ENCODE peak calls at places on chromosomes 16 and 17, in five cellular contexts. M, G, V, T and W are unnamed samples.

GRCh38 chr17:82353484-82353883 is 5.6 kb upstream of the TEX19 start:
- DNase-seq in M (no peak), G (no peak), V (no peak), T (no peak), W (no peak)

GRCh38 chr16:4381072-4381934 is 9.7 kb downstream of the VASN start:
- DNase-seq in M (no peak), G (no peak), V (no peak), T (no peak), W (no peak)

GRCh38 chr17:45043813-45044540 is 7.5 kb downstream of the DCAKD start:
- DNase-seq in M (no peak), G (no peak), V (no peak), T (no peak), W (no peak)

GRCh38 chr17:1365445-1366039 is 34.5 kb downstream of the YWHAE start:
- DNase-seq in M (peak), G (peak), V (peak), T (peak), W (peak)

GRCh38 chr17:73823684-73824083 is 179.4 kb upstream of the SDK2 start:
- DNase-seq in M (peak), G (no peak), V (no peak), T (no peak), W (no peak)

GRCh38 chr17:80811181-80812105 is 180.2 kb upstream of the CHMP6 start:
- DNase-seq in M (no peak), G (no peak), V (no peak), T (no peak), W (no peak)

GRCh38 chr17:412211-413015 is 59.8 kb upstream of the RPH3AL start:
- DNase-seq in M (peak), G (peak), V (peak), T (peak), W (peak)

GRCh38 chr16:10741844-10742243 is 1.8 kb upstream of the NUBP1 start:
- DNase-seq in M (peak), G (peak), V (peak), T (no peak), W (no peak)

GRCh38 chr17:3683054-3683511 is 12.9 kb downstream of the P2RX5 start:
- DNase-seq in M (no peak), G (no peak), V (no peak), T (peak), W (no peak)

GRCh38 chr17:2996938-2997670 is 66.3 kb downstream of the OR1D5 start:
- DNase-seq in M (no peak), G (no peak), V (no peak), T (no peak), W (no peak)

GRCh38 chr17:39194089-39194984 is 3.1 kb downstream of the CACNB1 start:
- DNase-seq in M (peak), G (peak), V (peak), T (no peak), W (peak)

GRCh38 chr17:67359960-67360817 is 6.2 kb downstream of the PSMD12 start:
- DNase-seq in M (peak), G (peak), V (peak), T (no peak), W (no peak)

GRCh38 chr17:2122641-2123302 is 67.9 kb downstream of the HIC1 start:
- DNase-seq in M (peak), G (peak), V (peak), T (peak), W (peak)

GRCh38 chr17:63954402-63955063 is 18.2 kb downstream of the SCN4A start:
- DNase-seq in M (no peak), G (no peak), V (no peak), T (peak), W (no peak)

GRCh38 chr16:17448640-17449638 is 21.8 kb downstream of the XYLT1 start:
- DNase-seq in M (no peak), G (no peak), V (no peak), T (peak), W (no peak)

GRCh38 chr17:31926100-31926729 is 10.6 kb upstream of the SUZ12 start:
- DNase-seq in M (no peak), G (no peak), V (no peak), T (no peak), W (no peak)

GRCh38 chr17:38914741-38915638 is 10.4 kb upstream of the LASP1NB start:
- DNase-seq in M (no peak), G (no peak), V (no peak), T (no peak), W (peak)

GRCh38 chr17:78538033-78538776 is 39.0 kb downstream of the DNAH17 start:
- DNase-seq in M (no peak), G (no peak), V (no peak), T (peak), W (no peak)

GRCh38 chr16:64153718-64154117 is 968.1 kb downstream of the CDH11 start:
- DNase-seq in M (no peak), G (peak), V (no peak), T (no peak), W (no peak)

GRCh38 chr16:85623250-85623649 is 10.1 kb downstream of the GSE1 start:
- DNase-seq in M (no peak), G (no peak), V (no peak), T (no peak), W (no peak)
- TF ChIP-seq CTCF in M (no peak), G (no peak), V (no peak), T (no peak), W (no peak)

DNA sequence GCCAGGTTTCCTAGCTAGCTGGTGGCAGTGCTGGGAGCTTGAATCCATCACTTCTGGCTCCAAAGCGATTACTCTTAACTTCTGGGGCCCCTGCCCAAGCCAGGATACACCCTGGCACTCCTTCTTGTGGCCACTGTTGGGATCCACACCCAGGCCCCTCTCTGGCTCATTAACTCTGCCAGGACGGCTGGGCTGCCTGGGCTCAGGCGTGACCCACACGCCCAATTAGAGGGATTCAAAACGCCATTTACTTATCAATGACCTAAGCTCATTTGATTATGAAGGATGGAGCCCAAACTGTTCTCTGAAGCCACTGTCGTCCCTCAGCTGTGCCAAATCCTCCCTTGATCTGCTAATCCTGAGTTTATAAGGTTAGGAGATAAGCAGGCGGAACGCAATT is 79.7 kb upstream of the BRD7 start:
- DNase-seq in M (no peak), G (no peak), V (no peak), T (no peak), W (no peak)
- TF ChIP-seq CTCF in M (no peak), G (no peak), V (no peak), T (no peak), W (no peak)

GRCh38 chr17:57906910-57907309 is 48.3 kb downstream of the CUEDC1 start:
- DNase-seq in M (no peak), G (no peak), V (no peak), T (no peak), W (no peak)
- TF ChIP-seq CTCF in M (no peak), G (peak), V (no peak), T (no peak), W (no peak)

GRCh38 chr17:30236807-30237206 is 1.3 kb upstream of the SLC6A4 start:
- DNase-seq in M (peak), G (no peak), V (peak), T (peak), W (peak)
- TF ChIP-seq CTCF in M (peak), G (peak), V (peak), T (peak), W (peak)

GRCh38 chr16:89134269-89134668 is 37.3 kb upstream of the CDH15 start:
- DNase-seq in M (no peak), G (no peak), V (no peak), T (no peak), W (no peak)

GRCh38 chr16:89131783-89132182 is 38.1 kb downstream of the ACSF3 start:
- DNase-seq in M (no peak), G (no peak), V (no peak), T (no peak), W (no peak)

GRCh38 chr16:89130448-89130847 is 36.8 kb downstream of the ACSF3 start:
- DNase-seq in M (no peak), G (no peak), V (no peak), T (no peak), W (no peak)

GRCh38 chr16:89133457-89134127 is 38.0 kb upstream of the CDH15 start:
- DNase-seq in M (no peak), G (no peak), V (no peak), T (no peak), W (no peak)

DNA sequence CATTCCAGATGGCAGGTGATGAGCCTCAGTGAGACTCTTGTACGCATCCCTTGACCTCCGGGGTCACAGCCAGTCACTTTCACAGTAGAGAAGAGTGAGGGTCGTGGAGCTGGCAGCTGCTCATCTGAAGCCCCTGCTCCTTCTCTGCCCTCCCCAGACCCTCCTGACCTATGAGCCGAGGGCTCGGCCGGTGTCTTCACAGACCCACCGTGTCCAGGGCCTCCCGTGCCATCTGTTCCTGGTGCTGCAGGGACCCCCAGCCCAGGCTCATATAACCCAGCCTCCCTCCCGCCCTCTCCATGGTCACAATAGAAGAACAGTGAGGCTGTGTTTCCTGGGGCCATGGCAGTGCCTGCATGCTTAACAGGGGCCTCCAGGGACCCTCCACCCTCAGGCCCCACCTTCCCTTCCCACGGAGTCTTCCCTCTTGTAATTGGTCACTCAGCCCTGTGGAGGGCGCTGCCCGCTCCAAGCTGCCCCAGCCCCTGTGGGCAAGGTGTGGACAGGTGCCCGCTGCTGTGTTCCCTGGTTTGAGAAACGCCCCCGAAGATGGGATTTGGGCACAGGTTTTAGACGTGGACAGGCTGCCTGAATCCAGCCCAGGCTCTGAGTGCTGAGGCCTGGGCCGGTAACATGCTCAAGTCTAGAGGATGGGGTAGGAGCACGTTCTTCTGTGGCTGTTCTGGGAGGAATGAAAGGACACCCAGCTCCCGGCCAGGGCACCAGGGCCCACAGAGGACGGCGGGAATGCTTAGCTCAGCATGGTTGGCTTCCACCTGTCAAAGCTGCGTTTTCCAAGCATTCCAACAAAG is 38.7 kb downstream of the ACSF3 start:
- DNase-seq in M (no peak), G (no peak), V (no peak), T (no peak), W (no peak)
- TF ChIP-seq CTCF in M (no peak), G (no peak), V (no peak), T (no peak), W (no peak)

GRCh38 chr17:14211778-14212177 is 24.9 kb downstream of the CDRT15 start:
- DNase-seq in M (no peak), G (no peak), V (no peak), T (peak), W (no peak)
- TF ChIP-seq CTCF in M (peak), G (peak), V (peak), T (peak), W (no peak)

GRCh38 chr17:36486204-36487194 is at the start of gene ZNHIT3:
- DNase-seq in M (peak), G (peak), V (peak), T (peak), W (peak)
- TF ChIP-seq CTCF in M (no peak), G (no peak), V (no peak), T (no peak), W (no peak)

GRCh38 chr17:8944083-8944482 is 21.4 kb downstream of the PIK3R5 start:
- DNase-seq in M (no peak), G (no peak), V (no peak), T (no peak), W (no peak)

GRCh38 chr17:8946071-8946470 is 19.4 kb downstream of the PIK3R5 start:
- DNase-seq in M (no peak), G (no peak), V (no peak), T (no peak), W (no peak)

GRCh38 chr17:8947201-8947600 is 18.3 kb downstream of the PIK3R5 start:
- DNase-seq in M (no peak), G (no peak), V (no peak), T (no peak), W (no peak)

GRCh38 chr17:8946476-8946875 is 19.0 kb downstream of the PIK3R5 start:
- DNase-seq in M (no peak), G (peak), V (no peak), T (no peak), W (no peak)

GRCh38 chr17:8944748-8945147 is 20.8 kb downstream of the PIK3R5 start:
- DNase-seq in M (no peak), G (no peak), V (no peak), T (no peak), W (no peak)
- TF ChIP-seq CTCF in M (no peak), G (no peak), V (no peak), T (no peak), W (no peak)

DNA sequence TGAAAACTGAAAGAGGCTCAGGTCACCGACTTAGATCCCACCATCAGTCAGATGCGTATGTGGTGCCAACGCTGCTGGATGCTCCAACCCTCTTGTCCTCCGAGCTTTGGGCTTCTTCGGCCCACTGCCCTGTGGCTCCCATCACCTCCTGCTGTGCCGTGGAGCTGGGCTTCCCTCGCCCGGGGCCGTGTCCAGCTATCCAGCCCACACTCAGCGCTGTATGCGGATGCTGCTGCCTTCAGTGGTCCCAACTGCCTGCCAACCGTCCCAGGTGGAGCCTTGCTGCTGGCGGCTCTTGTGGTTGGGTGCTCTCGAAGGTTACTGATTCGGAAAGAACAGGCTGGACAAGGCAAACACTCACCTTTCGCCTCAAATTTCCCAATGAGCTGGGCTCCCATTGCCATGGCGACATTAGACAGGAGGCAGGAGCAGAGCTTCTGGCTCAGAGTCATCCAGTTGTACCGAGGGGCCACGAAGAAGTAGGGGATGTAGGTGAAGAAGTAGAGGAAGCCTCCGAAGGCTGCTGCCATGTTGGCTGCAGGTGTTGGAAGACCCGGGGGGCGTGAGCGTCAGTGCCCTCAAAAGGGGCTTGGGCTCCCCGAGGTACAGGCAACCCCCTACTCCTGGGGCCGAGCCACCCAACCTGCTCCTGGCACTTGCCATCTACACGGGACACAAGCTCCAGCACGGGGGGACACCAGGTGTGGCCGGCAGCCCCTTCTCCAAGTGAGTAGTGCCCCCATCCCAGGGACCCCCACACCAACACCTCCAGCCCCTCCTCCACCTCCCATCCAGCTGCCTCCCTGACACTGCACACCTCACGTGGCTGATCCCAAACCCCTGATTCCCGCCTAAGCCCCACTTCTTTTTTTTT is 32.2 kb downstream of the ABCA3 start:
- DNase-seq in M (no peak), G (no peak), V (no peak), T (no peak), W (no peak)
- TF ChIP-seq CTCF in M (no peak), G (no peak), V (no peak), T (no peak), W (no peak)

GRCh38 chr16:50588276-50588675 is 40.1 kb downstream of the NKD1 start:
- DNase-seq in M (no peak), G (no peak), V (no peak), T (no peak), W (no peak)

GRCh38 chr16:50591209-50591608 is 43.0 kb downstream of the NKD1 start:
- DNase-seq in M (no peak), G (no peak), V (no peak), T (no peak), W (no peak)

GRCh38 chr16:50585331-50585776 is 37.2 kb downstream of the NKD1 start:
- DNase-seq in M (peak), G (no peak), V (peak), T (no peak), W (peak)

GRCh38 chr16:50584033-50584722 is 36.0 kb downstream of the NKD1 start:
- DNase-seq in M (no peak), G (no peak), V (no peak), T (peak), W (no peak)

DNA sequence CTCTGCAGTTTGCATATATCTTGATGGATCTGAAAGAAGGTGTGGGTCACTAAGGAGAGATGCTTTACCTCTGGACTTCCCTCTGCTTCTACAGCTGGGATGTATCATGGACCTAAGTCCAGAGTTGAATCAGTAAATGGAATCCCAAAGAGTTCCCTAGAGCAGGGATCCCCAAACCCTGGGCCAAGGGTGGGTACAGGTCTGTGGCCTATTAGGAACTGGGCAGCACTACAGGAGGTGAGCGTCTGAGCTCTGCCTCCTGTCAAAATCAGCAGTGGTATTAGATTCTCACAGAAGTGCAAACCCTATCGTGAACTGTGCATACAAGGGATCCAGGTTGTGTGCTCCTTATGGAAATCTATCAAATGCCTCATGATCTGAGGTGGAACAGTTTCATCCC is 39.3 kb downstream of the NKD1 start:
- DNase-seq in M (no peak), G (no peak), V (no peak), T (no peak), W (no peak)
- TF ChIP-seq CTCF in M (no peak), G (no peak), V (no peak), T (no peak), W (no peak)